ENCODE peak calls at places on chromosomes 5 and 9, in five cellular contexts. One of them, this sample, is unnamed.

GRCh38 chr5:57777174-57777581 is 294.6 kb upstream of the ACTBL2 start:
- DNase-seq in AG10803: peak; percentile 7
- DNase-seq in AG09309: no peak
- DNase-seq in bronchial epithelial cell: no peak
- DNase-seq in CD8-positive, alpha-beta T cell: no peak
- DNase-seq in this sample: no peak

GRCh38 chr5:89929834-89930233 is 479.7 kb downstream of the CETN3 start:
- DNase-seq in bronchial epithelial cell: no peak
- DNase-seq in AG09309: peak; percentile 3
- DNase-seq in CD8-positive, alpha-beta T cell: no peak
- DNase-seq in AG10803: peak; percentile 10
- DNase-seq in this sample: no peak

GRCh38 chr5:139301766-139302499 is 8.4 kb downstream of the MATR3 start:
- DNase-seq in AG10803: no peak
- DNase-seq in AG09309: no peak
- DNase-seq in CD8-positive, alpha-beta T cell: no peak
- DNase-seq in bronchial epithelial cell: no peak
- DNase-seq in this sample: no peak

GRCh38 chr9:111974092-111974681 is 77.6 kb downstream of the UGCG start:
- DNase-seq in AG10803: peak; percentile 83
- DNase-seq in CD8-positive, alpha-beta T cell: no peak
- DNase-seq in bronchial epithelial cell: peak; percentile 76
- DNase-seq in AG09309: peak; percentile 29
- DNase-seq in this sample: no peak

GRCh38 chr9:134560206-134560605 is 81.4 kb upstream of the COL5A1 start:
- DNase-seq in AG10803: no peak
- DNase-seq in bronchial epithelial cell: no peak
- DNase-seq in CD8-positive, alpha-beta T cell: no peak
- DNase-seq in AG09309: no peak
- DNase-seq in this sample: no peak

GRCh38 chr9:135608999-135609317 is 30.4 kb downstream of the GLT6D1 start:
- DNase-seq in AG09309: no peak
- DNase-seq in bronchial epithelial cell: no peak
- DNase-seq in AG10803: no peak
- DNase-seq in CD8-positive, alpha-beta T cell: no peak
- DNase-seq in this sample: no peak

GRCh38 chr5:142888469-142889085 is 118.4 kb downstream of the ARHGAP26 start:
- DNase-seq in AG10803: peak; percentile 65
- DNase-seq in CD8-positive, alpha-beta T cell: no peak
- DNase-seq in AG09309: no peak
- DNase-seq in bronchial epithelial cell: peak; percentile 51
- DNase-seq in this sample: no peak

GRCh38 chr5:32387176-32387575 is 57.4 kb downstream of the ZFR start:
- DNase-seq in CD8-positive, alpha-beta T cell: no peak
- DNase-seq in AG09309: peak; percentile 32
- DNase-seq in AG10803: peak; percentile 31
- DNase-seq in bronchial epithelial cell: no peak
- DNase-seq in this sample: peak; percentile 50

GRCh38 chr9:116208417-116209232 is 55.0 kb downstream of the PAPPA start:
- DNase-seq in CD8-positive, alpha-beta T cell: no peak
- DNase-seq in AG09309: peak; percentile 64
- DNase-seq in bronchial epithelial cell: peak; percentile 34
- DNase-seq in AG10803: peak; percentile 64
- DNase-seq in this sample: peak; percentile 57

GRCh38 chr9:23551171-23551795 is 274.8 kb downstream of the ELAVL2 start:
- DNase-seq in bronchial epithelial cell: no peak
- DNase-seq in AG09309: no peak
- DNase-seq in CD8-positive, alpha-beta T cell: no peak
- DNase-seq in AG10803: no peak
- DNase-seq in this sample: no peak

GRCh38 chr9:132814937-132815336 is 63.1 kb downstream of the AK8 start:
- DNase-seq in CD8-positive, alpha-beta T cell: no peak
- DNase-seq in bronchial epithelial cell: no peak
- DNase-seq in AG10803: no peak
- DNase-seq in AG09309: no peak
- DNase-seq in this sample: no peak

GRCh38 chr9:74824654-74825053 is 63.1 kb downstream of the TRPM6 start:
- DNase-seq in bronchial epithelial cell: peak; percentile 36
- DNase-seq in CD8-positive, alpha-beta T cell: no peak
- DNase-seq in AG10803: peak; percentile 40
- DNase-seq in AG09309: peak; percentile 7
- DNase-seq in this sample: peak; percentile 3

GRCh38 chr5:151663617-151664322 is 22.9 kb downstream of the SPARC start:
- DNase-seq in AG09309: no peak
- DNase-seq in AG10803: peak; percentile 60
- DNase-seq in CD8-positive, alpha-beta T cell: no peak
- DNase-seq in bronchial epithelial cell: no peak
- DNase-seq in this sample: no peak

GRCh38 chr5:4198461-4198860 is 602.8 kb downstream of the IRX1 start:
- DNase-seq in AG10803: no peak
- DNase-seq in AG09309: no peak
- DNase-seq in CD8-positive, alpha-beta T cell: no peak
- DNase-seq in bronchial epithelial cell: no peak
- DNase-seq in this sample: no peak

GRCh38 chr9:19527663-19528062 is 118.9 kb downstream of the ACER2 start:
- DNase-seq in AG09309: no peak
- DNase-seq in AG10803: no peak
- DNase-seq in bronchial epithelial cell: no peak
- DNase-seq in CD8-positive, alpha-beta T cell: no peak
- DNase-seq in this sample: no peak
- TF ChIP-seq CTCF in AG09309: no peak
- TF ChIP-seq CTCF in AG10803: no peak
- TF ChIP-seq CTCF in bronchial epithelial cell: no peak
- TF ChIP-seq CTCF in CD8-positive, alpha-beta T cell: no peak
- TF ChIP-seq CTCF in this sample: no peak

GRCh38 chr5:60797482-60798153 is 46.5 kb downstream of the ELOVL7 start:
- DNase-seq in AG09309: no peak
- DNase-seq in bronchial epithelial cell: no peak
- DNase-seq in CD8-positive, alpha-beta T cell: no peak
- DNase-seq in AG10803: no peak
- DNase-seq in this sample: no peak

GRCh38 chr5:60789541-60789940 is 54.5 kb downstream of the ELOVL7 start:
- DNase-seq in bronchial epithelial cell: no peak
- DNase-seq in AG10803: no peak
- DNase-seq in CD8-positive, alpha-beta T cell: no peak
- DNase-seq in AG09309: no peak
- DNase-seq in this sample: no peak

GRCh38 chr5:60792438-60792837 is 51.6 kb downstream of the ELOVL7 start:
- DNase-seq in AG09309: no peak
- DNase-seq in CD8-positive, alpha-beta T cell: no peak
- DNase-seq in AG10803: no peak
- DNase-seq in bronchial epithelial cell: no peak
- DNase-seq in this sample: no peak

GRCh38 chr5:60788863-60789513 is 55.1 kb downstream of the ELOVL7 start:
- DNase-seq in CD8-positive, alpha-beta T cell: no peak
- DNase-seq in bronchial epithelial cell: no peak
- DNase-seq in AG09309: no peak
- DNase-seq in AG10803: no peak
- DNase-seq in this sample: no peak

DNA sequence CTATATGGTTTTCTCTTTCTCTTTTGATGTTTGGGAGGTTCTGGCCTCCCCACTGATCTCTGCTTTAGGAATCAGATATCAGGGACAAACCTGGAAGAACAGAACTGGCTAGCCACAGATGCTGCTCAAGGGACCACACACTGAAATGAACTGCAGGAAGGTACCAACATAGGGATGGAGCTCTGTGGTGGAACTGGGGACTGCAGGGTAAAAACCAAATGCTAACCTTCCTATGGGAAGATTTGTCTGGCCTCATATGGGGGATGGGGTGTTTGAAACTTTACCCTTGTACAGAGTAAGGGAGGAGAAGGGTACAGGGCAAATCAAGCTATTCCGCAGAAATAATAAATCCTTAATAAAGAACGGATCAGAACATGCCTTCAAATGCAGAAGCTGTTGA is 49.4 kb downstream of the ELOVL7 start:
- DNase-seq in AG09309: no peak
- DNase-seq in CD8-positive, alpha-beta T cell: no peak
- DNase-seq in bronchial epithelial cell: no peak
- DNase-seq in AG10803: no peak
- DNase-seq in this sample: no peak
- TF ChIP-seq CTCF in AG09309: no peak
- TF ChIP-seq CTCF in CD8-positive, alpha-beta T cell: no peak
- TF ChIP-seq CTCF in bronchial epithelial cell: no peak
- TF ChIP-seq CTCF in AG10803: no peak
- TF ChIP-seq CTCF in this sample: no peak

GRCh38 chr5:150217874-150218692 is 28.2 kb downstream of the SLC6A7 start:
- DNase-seq in CD8-positive, alpha-beta T cell: peak; percentile 91
- DNase-seq in AG09309: peak; percentile 61
- DNase-seq in AG10803: peak; percentile 78
- DNase-seq in bronchial epithelial cell: peak; percentile 67
- DNase-seq in this sample: peak; percentile 59
- TF ChIP-seq CTCF in CD8-positive, alpha-beta T cell: peak; percentile 82
- TF ChIP-seq CTCF in AG09309: peak; percentile 83
- TF ChIP-seq CTCF in AG10803: peak; percentile 81
- TF ChIP-seq CTCF in bronchial epithelial cell: peak; percentile 86
- TF ChIP-seq CTCF in this sample: peak; percentile 76

GRCh38 chr5:95821110-95822021 is 1.2 kb downstream of the GLRX start:
- DNase-seq in AG10803: no peak
- DNase-seq in bronchial epithelial cell: no peak
- DNase-seq in AG09309: no peak
- DNase-seq in CD8-positive, alpha-beta T cell: no peak
- DNase-seq in this sample: no peak
- TF ChIP-seq CTCF in AG10803: no peak
- TF ChIP-seq CTCF in bronchial epithelial cell: no peak
- TF ChIP-seq CTCF in AG09309: no peak
- TF ChIP-seq CTCF in CD8-positive, alpha-beta T cell: no peak
- TF ChIP-seq CTCF in this sample: no peak

GRCh38 chr9:120929392-120929791 is 2.8 kb upstream of the TRAF1 start:
- DNase-seq in CD8-positive, alpha-beta T cell: no peak
- DNase-seq in AG09309: no peak
- DNase-seq in AG10803: no peak
- DNase-seq in bronchial epithelial cell: no peak
- DNase-seq in this sample: no peak

GRCh38 chr9:120926397-120926928 is at the start of gene TRAF1:
- DNase-seq in CD8-positive, alpha-beta T cell: no peak
- DNase-seq in bronchial epithelial cell: no peak
- DNase-seq in AG10803: no peak
- DNase-seq in AG09309: no peak
- DNase-seq in this sample: no peak

GRCh38 chr9:120927125-120928014 is 774 bp upstream of the TRAF1 start:
- DNase-seq in CD8-positive, alpha-beta T cell: no peak
- DNase-seq in AG10803: no peak
- DNase-seq in bronchial epithelial cell: no peak
- DNase-seq in AG09309: no peak
- DNase-seq in this sample: no peak

GRCh38 chr9:120928015-120928719 is 1.6 kb upstream of the TRAF1 start:
- DNase-seq in CD8-positive, alpha-beta T cell: peak; percentile 70
- DNase-seq in bronchial epithelial cell: no peak
- DNase-seq in AG09309: no peak
- DNase-seq in AG10803: no peak
- DNase-seq in this sample: no peak

GRCh38 chr9:120928720-120929389 is 2.3 kb upstream of the TRAF1 start:
- DNase-seq in AG09309: no peak
- DNase-seq in bronchial epithelial cell: no peak
- DNase-seq in CD8-positive, alpha-beta T cell: peak; percentile 89
- DNase-seq in AG10803: peak; percentile 42
- DNase-seq in this sample: no peak
- TF ChIP-seq CTCF in AG09309: no peak
- TF ChIP-seq CTCF in bronchial epithelial cell: no peak
- TF ChIP-seq CTCF in CD8-positive, alpha-beta T cell: no peak
- TF ChIP-seq CTCF in AG10803: no peak
- TF ChIP-seq CTCF in this sample: no peak

DNA sequence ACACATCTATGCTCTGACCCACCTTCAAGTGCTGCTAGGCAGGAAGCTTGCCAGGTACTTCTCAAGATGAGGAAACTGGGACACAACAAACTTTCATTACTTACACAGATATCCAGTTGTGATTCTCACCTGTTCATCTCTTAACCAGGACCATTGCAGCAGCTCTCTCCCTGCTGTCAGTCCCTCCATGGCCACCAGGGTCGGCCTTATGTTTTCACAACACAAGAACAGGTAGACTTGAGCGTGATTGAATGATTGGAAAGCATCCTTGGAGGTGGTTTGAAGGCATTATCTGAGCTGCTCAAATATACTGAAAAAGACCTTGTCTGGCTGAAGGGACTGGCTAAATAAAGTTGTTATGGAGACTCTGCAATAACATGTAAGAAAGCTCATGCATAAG is 94.4 kb downstream of the MTREX start:
- DNase-seq in AG10803: no peak
- DNase-seq in CD8-positive, alpha-beta T cell: no peak
- DNase-seq in AG09309: no peak
- DNase-seq in bronchial epithelial cell: no peak
- DNase-seq in this sample: no peak
- TF ChIP-seq CTCF in AG10803: no peak
- TF ChIP-seq CTCF in CD8-positive, alpha-beta T cell: no peak
- TF ChIP-seq CTCF in AG09309: no peak
- TF ChIP-seq CTCF in bronchial epithelial cell: peak; percentile 13
- TF ChIP-seq CTCF in this sample: no peak

GRCh38 chr5:160167623-160168165 is 48.4 kb upstream of the PWWP2A start:
- DNase-seq in bronchial epithelial cell: peak; percentile 81
- DNase-seq in AG09309: no peak
- DNase-seq in AG10803: no peak
- DNase-seq in CD8-positive, alpha-beta T cell: no peak
- DNase-seq in this sample: no peak
- TF ChIP-seq CTCF in bronchial epithelial cell: no peak
- TF ChIP-seq CTCF in AG09309: no peak
- TF ChIP-seq CTCF in AG10803: no peak
- TF ChIP-seq CTCF in CD8-positive, alpha-beta T cell: no peak
- TF ChIP-seq CTCF in this sample: no peak

GRCh38 chr9:95024097-95024671 is 293.3 kb downstream of the FANCC start:
- DNase-seq in bronchial epithelial cell: no peak
- DNase-seq in AG10803: no peak
- DNase-seq in AG09309: no peak
- DNase-seq in CD8-positive, alpha-beta T cell: no peak
- DNase-seq in this sample: no peak
- TF ChIP-seq CTCF in bronchial epithelial cell: no peak
- TF ChIP-seq CTCF in AG10803: no peak
- TF ChIP-seq CTCF in AG09309: no peak
- TF ChIP-seq CTCF in CD8-positive, alpha-beta T cell: no peak
- TF ChIP-seq CTCF in this sample: peak; percentile 10

This sample was measured in AG09319.